ENCODE peak calls at places on chromosomes 16 and 17, in nine cellular contexts. One of them, this sample, is unnamed.

GRCh38 chr17:38444151-38444550 is 15.9 kb downstream of the ARHGAP23 start:
- DNase-seq in immature natural killer cell: peak
- DNase-seq in foreskin melanocyte: no peak
- DNase-seq in left lung: peak
- DNase-seq in esophagus muscularis mucosa: no peak
- DNase-seq in CD4-positive, CD25-positive, alpha-beta regulatory T cell: peak
- DNase-seq in KG1: no peak
- DNase-seq in activated CD4-positive, alpha-beta T cell treated with anti-CD3 and anti-CD28 coated beads, Interleukin-2, amount 10 ng/mL, durations not matched to agents 7 days and 5 days: peak
- DNase-seq in activated naive CD8-positive, alpha-beta T cell treated with anti-CD3 and anti-CD28 coated beads for 36 hours: peak
- DNase-seq in this sample: peak

GRCh38 chr17:42041619-42042018 is 8.8 kb downstream of the C17orf113 start:
- DNase-seq in immature natural killer cell: no peak
- DNase-seq in foreskin melanocyte: no peak
- DNase-seq in left lung: no peak
- DNase-seq in esophagus muscularis mucosa: no peak
- DNase-seq in CD4-positive, CD25-positive, alpha-beta regulatory T cell: no peak
- DNase-seq in KG1: no peak
- DNase-seq in activated CD4-positive, alpha-beta T cell treated with anti-CD3 and anti-CD28 coated beads, Interleukin-2, amount 10 ng/mL, durations not matched to agents 7 days and 5 days: no peak
- DNase-seq in activated naive CD8-positive, alpha-beta T cell treated with anti-CD3 and anti-CD28 coated beads for 36 hours: no peak
- DNase-seq in this sample: no peak

GRCh38 chr17:57902800-57903759 is 52.1 kb downstream of the CUEDC1 start:
- DNase-seq in immature natural killer cell: no peak
- DNase-seq in foreskin melanocyte: peak
- DNase-seq in left lung: peak
- DNase-seq in esophagus muscularis mucosa: peak
- DNase-seq in CD4-positive, CD25-positive, alpha-beta regulatory T cell: no peak
- DNase-seq in KG1: peak
- DNase-seq in activated CD4-positive, alpha-beta T cell treated with anti-CD3 and anti-CD28 coated beads, Interleukin-2, amount 10 ng/mL, durations not matched to agents 7 days and 5 days: peak
- DNase-seq in activated naive CD8-positive, alpha-beta T cell treated with anti-CD3 and anti-CD28 coated beads for 36 hours: no peak
- DNase-seq in this sample: peak

GRCh38 chr16:46746821-46747776 is 1.0 kb downstream of the MYLK3 start:
- DNase-seq in immature natural killer cell: no peak
- DNase-seq in foreskin melanocyte: no peak
- DNase-seq in left lung: no peak
- DNase-seq in esophagus muscularis mucosa: no peak
- DNase-seq in CD4-positive, CD25-positive, alpha-beta regulatory T cell: no peak
- DNase-seq in KG1: no peak
- DNase-seq in activated CD4-positive, alpha-beta T cell treated with anti-CD3 and anti-CD28 coated beads, Interleukin-2, amount 10 ng/mL, durations not matched to agents 7 days and 5 days: no peak
- DNase-seq in activated naive CD8-positive, alpha-beta T cell treated with anti-CD3 and anti-CD28 coated beads for 36 hours: no peak
- DNase-seq in this sample: no peak

GRCh38 chr16:79090966-79091365 is 509.6 kb downstream of the MAF start:
- DNase-seq in immature natural killer cell: peak
- DNase-seq in foreskin melanocyte: no peak
- DNase-seq in left lung: no peak
- DNase-seq in esophagus muscularis mucosa: no peak
- DNase-seq in CD4-positive, CD25-positive, alpha-beta regulatory T cell: no peak
- DNase-seq in KG1: no peak
- DNase-seq in activated CD4-positive, alpha-beta T cell treated with anti-CD3 and anti-CD28 coated beads, Interleukin-2, amount 10 ng/mL, durations not matched to agents 7 days and 5 days: no peak
- DNase-seq in activated naive CD8-positive, alpha-beta T cell treated with anti-CD3 and anti-CD28 coated beads for 36 hours: no peak
- DNase-seq in this sample: no peak

GRCh38 chr17:27419156-27419555 is 37.1 kb upstream of the KSR1 start:
- DNase-seq in immature natural killer cell: no peak
- DNase-seq in foreskin melanocyte: no peak
- DNase-seq in left lung: peak
- DNase-seq in esophagus muscularis mucosa: no peak
- DNase-seq in CD4-positive, CD25-positive, alpha-beta regulatory T cell: no peak
- DNase-seq in KG1: no peak
- DNase-seq in activated CD4-positive, alpha-beta T cell treated with anti-CD3 and anti-CD28 coated beads, Interleukin-2, amount 10 ng/mL, durations not matched to agents 7 days and 5 days: no peak
- DNase-seq in activated naive CD8-positive, alpha-beta T cell treated with anti-CD3 and anti-CD28 coated beads for 36 hours: no peak
- DNase-seq in this sample: no peak

GRCh38 chr16:983044-984030 is 1.8 kb downstream of the SOX8 start:
- DNase-seq in immature natural killer cell: no peak
- DNase-seq in foreskin melanocyte: no peak
- DNase-seq in left lung: no peak
- DNase-seq in esophagus muscularis mucosa: no peak
- DNase-seq in CD4-positive, CD25-positive, alpha-beta regulatory T cell: no peak
- DNase-seq in KG1: no peak
- DNase-seq in activated CD4-positive, alpha-beta T cell treated with anti-CD3 and anti-CD28 coated beads, Interleukin-2, amount 10 ng/mL, durations not matched to agents 7 days and 5 days: no peak
- DNase-seq in activated naive CD8-positive, alpha-beta T cell treated with anti-CD3 and anti-CD28 coated beads for 36 hours: no peak
- DNase-seq in this sample: no peak

GRCh38 chr16:66292241-66292935 is 74.1 kb upstream of the CDH5 start:
- DNase-seq in immature natural killer cell: no peak
- DNase-seq in foreskin melanocyte: no peak
- DNase-seq in left lung: peak
- DNase-seq in esophagus muscularis mucosa: no peak
- DNase-seq in CD4-positive, CD25-positive, alpha-beta regulatory T cell: no peak
- DNase-seq in KG1: no peak
- DNase-seq in activated CD4-positive, alpha-beta T cell treated with anti-CD3 and anti-CD28 coated beads, Interleukin-2, amount 10 ng/mL, durations not matched to agents 7 days and 5 days: no peak
- DNase-seq in activated naive CD8-positive, alpha-beta T cell treated with anti-CD3 and anti-CD28 coated beads for 36 hours: no peak
- DNase-seq in this sample: no peak

GRCh38 chr17:20127660-20128413 is 118.7 kb downstream of the SPECC1 start:
- DNase-seq in immature natural killer cell: no peak
- DNase-seq in foreskin melanocyte: peak
- DNase-seq in left lung: no peak
- DNase-seq in esophagus muscularis mucosa: no peak
- DNase-seq in CD4-positive, CD25-positive, alpha-beta regulatory T cell: no peak
- DNase-seq in KG1: no peak
- DNase-seq in activated CD4-positive, alpha-beta T cell treated with anti-CD3 and anti-CD28 coated beads, Interleukin-2, amount 10 ng/mL, durations not matched to agents 7 days and 5 days: no peak
- DNase-seq in activated naive CD8-positive, alpha-beta T cell treated with anti-CD3 and anti-CD28 coated beads for 36 hours: no peak
- DNase-seq in this sample: peak

GRCh38 chr16:72240949-72241348 is 69.0 kb upstream of the PMFBP1 start:
- DNase-seq in immature natural killer cell: no peak
- DNase-seq in foreskin melanocyte: no peak
- DNase-seq in left lung: no peak
- DNase-seq in esophagus muscularis mucosa: no peak
- DNase-seq in CD4-positive, CD25-positive, alpha-beta regulatory T cell: no peak
- DNase-seq in KG1: no peak
- DNase-seq in activated CD4-positive, alpha-beta T cell treated with anti-CD3 and anti-CD28 coated beads, Interleukin-2, amount 10 ng/mL, durations not matched to agents 7 days and 5 days: no peak
- DNase-seq in activated naive CD8-positive, alpha-beta T cell treated with anti-CD3 and anti-CD28 coated beads for 36 hours: no peak
- DNase-seq in this sample: no peak

GRCh38 chr17:5672815-5673430 is 88.6 kb upstream of the NLRP1 start:
- DNase-seq in immature natural killer cell: no peak
- DNase-seq in foreskin melanocyte: no peak
- DNase-seq in left lung: no peak
- DNase-seq in esophagus muscularis mucosa: no peak
- DNase-seq in CD4-positive, CD25-positive, alpha-beta regulatory T cell: no peak
- DNase-seq in KG1: no peak
- DNase-seq in activated CD4-positive, alpha-beta T cell treated with anti-CD3 and anti-CD28 coated beads, Interleukin-2, amount 10 ng/mL, durations not matched to agents 7 days and 5 days: no peak
- DNase-seq in activated naive CD8-positive, alpha-beta T cell treated with anti-CD3 and anti-CD28 coated beads for 36 hours: no peak
- DNase-seq in this sample: no peak

GRCh38 chr16:24423332-24423731 is 116.0 kb upstream of the RBBP6 start:
- DNase-seq in immature natural killer cell: no peak
- DNase-seq in foreskin melanocyte: no peak
- DNase-seq in left lung: no peak
- DNase-seq in esophagus muscularis mucosa: no peak
- DNase-seq in CD4-positive, CD25-positive, alpha-beta regulatory T cell: no peak
- DNase-seq in KG1: no peak
- DNase-seq in activated CD4-positive, alpha-beta T cell treated with anti-CD3 and anti-CD28 coated beads, Interleukin-2, amount 10 ng/mL, durations not matched to agents 7 days and 5 days: no peak
- DNase-seq in activated naive CD8-positive, alpha-beta T cell treated with anti-CD3 and anti-CD28 coated beads for 36 hours: no peak
- DNase-seq in this sample: no peak

GRCh38 chr17:71032746-71033273 is 863.5 kb downstream of the KCNJ2 start:
- DNase-seq in immature natural killer cell: no peak
- DNase-seq in foreskin melanocyte: no peak
- DNase-seq in left lung: no peak
- DNase-seq in esophagus muscularis mucosa: no peak
- DNase-seq in CD4-positive, CD25-positive, alpha-beta regulatory T cell: no peak
- DNase-seq in KG1: no peak
- DNase-seq in activated CD4-positive, alpha-beta T cell treated with anti-CD3 and anti-CD28 coated beads, Interleukin-2, amount 10 ng/mL, durations not matched to agents 7 days and 5 days: no peak
- DNase-seq in activated naive CD8-positive, alpha-beta T cell treated with anti-CD3 and anti-CD28 coated beads for 36 hours: no peak
- DNase-seq in this sample: no peak

GRCh38 chr17:7019406-7019805 is 3.4 kb upstream of the BCL6B start:
- DNase-seq in immature natural killer cell: no peak
- DNase-seq in foreskin melanocyte: no peak
- DNase-seq in left lung: no peak
- DNase-seq in esophagus muscularis mucosa: no peak
- DNase-seq in CD4-positive, CD25-positive, alpha-beta regulatory T cell: no peak
- DNase-seq in KG1: no peak
- DNase-seq in activated CD4-positive, alpha-beta T cell treated with anti-CD3 and anti-CD28 coated beads, Interleukin-2, amount 10 ng/mL, durations not matched to agents 7 days and 5 days: no peak
- DNase-seq in activated naive CD8-positive, alpha-beta T cell treated with anti-CD3 and anti-CD28 coated beads for 36 hours: no peak
- DNase-seq in this sample: no peak

GRCh38 chr17:34163681-34164080 is 91.4 kb upstream of the CCL2 start:
- DNase-seq in immature natural killer cell: no peak
- DNase-seq in foreskin melanocyte: no peak
- DNase-seq in left lung: no peak
- DNase-seq in esophagus muscularis mucosa: no peak
- DNase-seq in CD4-positive, CD25-positive, alpha-beta regulatory T cell: no peak
- DNase-seq in KG1: no peak
- DNase-seq in activated CD4-positive, alpha-beta T cell treated with anti-CD3 and anti-CD28 coated beads, Interleukin-2, amount 10 ng/mL, durations not matched to agents 7 days and 5 days: no peak
- DNase-seq in activated naive CD8-positive, alpha-beta T cell treated with anti-CD3 and anti-CD28 coated beads for 36 hours: no peak
- DNase-seq in this sample: no peak

GRCh38 chr17:688100-688989 is 26.3 kb downstream of the VPS53 start:
- DNase-seq in immature natural killer cell: no peak
- DNase-seq in foreskin melanocyte: peak
- DNase-seq in left lung: no peak
- DNase-seq in esophagus muscularis mucosa: no peak
- DNase-seq in CD4-positive, CD25-positive, alpha-beta regulatory T cell: no peak
- DNase-seq in KG1: no peak
- DNase-seq in activated CD4-positive, alpha-beta T cell treated with anti-CD3 and anti-CD28 coated beads, Interleukin-2, amount 10 ng/mL, durations not matched to agents 7 days and 5 days: peak
- DNase-seq in activated naive CD8-positive, alpha-beta T cell treated with anti-CD3 and anti-CD28 coated beads for 36 hours: no peak
- DNase-seq in this sample: no peak

This sample was measured in trophoblast cell.